ENCODE peak calls at places on chromosomes 2 and 18, in seven cellular contexts. One of them, this sample, is unnamed.

GRCh38 chr2:150134223-150134858 is 353.1 kb downstream of the RND3 start:
- DNase-seq in activated CD8-positive, alpha-beta T cell treated with anti-CD3 and anti-CD28 coated beads for 36 hours: no peak
- DNase-seq in CD8-positive, alpha-beta T cell: no peak
- DNase-seq in Calu3: no peak
- DNase-seq in psoas muscle: no peak
- DNase-seq in cardiac muscle cell: no peak
- DNase-seq in AG04449: peak
- DNase-seq in this sample: peak

GRCh38 chr2:235844561-235844960 is 323.6 kb downstream of the GBX2 start:
- DNase-seq in activated CD8-positive, alpha-beta T cell treated with anti-CD3 and anti-CD28 coated beads for 36 hours: no peak
- DNase-seq in psoas muscle: no peak
- DNase-seq in cardiac muscle cell: no peak
- DNase-seq in AG04449: no peak
- DNase-seq in Calu3: no peak
- DNase-seq in CD8-positive, alpha-beta T cell: no peak
- DNase-seq in this sample: no peak

GRCh38 chr2:79511320-79511951 is 1.4 kb upstream of the CTNNA2 start:
- DNase-seq in psoas muscle: no peak
- DNase-seq in AG04449: no peak
- DNase-seq in cardiac muscle cell: peak
- DNase-seq in activated CD8-positive, alpha-beta T cell treated with anti-CD3 and anti-CD28 coated beads for 36 hours: peak
- DNase-seq in Calu3: no peak
- DNase-seq in CD8-positive, alpha-beta T cell: no peak
- DNase-seq in this sample: peak

GRCh38 chr2:20483496-20483895 is 36.6 kb downstream of the RHOB start:
- DNase-seq in Calu3: no peak
- DNase-seq in CD8-positive, alpha-beta T cell: no peak
- DNase-seq in psoas muscle: peak
- DNase-seq in cardiac muscle cell: no peak
- DNase-seq in activated CD8-positive, alpha-beta T cell treated with anti-CD3 and anti-CD28 coated beads for 36 hours: no peak
- DNase-seq in AG04449: no peak
- DNase-seq in this sample: no peak

GRCh38 chr2:57936216-57936615 is 110.4 kb upstream of the VRK2 start:
- DNase-seq in Calu3: no peak
- DNase-seq in psoas muscle: no peak
- DNase-seq in cardiac muscle cell: no peak
- DNase-seq in CD8-positive, alpha-beta T cell: no peak
- DNase-seq in AG04449: no peak
- DNase-seq in activated CD8-positive, alpha-beta T cell treated with anti-CD3 and anti-CD28 coated beads for 36 hours: no peak
- DNase-seq in this sample: no peak

GRCh38 chr2:226963528-226963927 is 127.7 kb downstream of the RHBDD1 start:
- DNase-seq in psoas muscle: no peak
- DNase-seq in activated CD8-positive, alpha-beta T cell treated with anti-CD3 and anti-CD28 coated beads for 36 hours: no peak
- DNase-seq in AG04449: peak
- DNase-seq in Calu3: no peak
- DNase-seq in CD8-positive, alpha-beta T cell: no peak
- DNase-seq in cardiac muscle cell: no peak
- DNase-seq in this sample: no peak

GRCh38 chr18:23487738-23488625 is 15.3 kb upstream of the RMC1 start:
- DNase-seq in activated CD8-positive, alpha-beta T cell treated with anti-CD3 and anti-CD28 coated beads for 36 hours: peak
- DNase-seq in psoas muscle: no peak
- DNase-seq in Calu3: peak
- DNase-seq in AG04449: no peak
- DNase-seq in cardiac muscle cell: no peak
- DNase-seq in CD8-positive, alpha-beta T cell: peak
- DNase-seq in this sample: no peak

GRCh38 chr2:180056367-180057118 is 49.4 kb upstream of the CWC22 start:
- DNase-seq in activated CD8-positive, alpha-beta T cell treated with anti-CD3 and anti-CD28 coated beads for 36 hours: no peak
- DNase-seq in Calu3: no peak
- DNase-seq in AG04449: no peak
- DNase-seq in cardiac muscle cell: no peak
- DNase-seq in psoas muscle: no peak
- DNase-seq in CD8-positive, alpha-beta T cell: no peak
- DNase-seq in this sample: no peak

GRCh38 chr2:241279413-241279812 is 36.1 kb downstream of the HDLBP start:
- DNase-seq in CD8-positive, alpha-beta T cell: no peak
- DNase-seq in cardiac muscle cell: no peak
- DNase-seq in Calu3: no peak
- DNase-seq in AG04449: no peak
- DNase-seq in psoas muscle: no peak
- DNase-seq in activated CD8-positive, alpha-beta T cell treated with anti-CD3 and anti-CD28 coated beads for 36 hours: no peak
- DNase-seq in this sample: peak

GRCh38 chr2:167292430-167293171 is 404.3 kb downstream of the XIRP2 start:
- DNase-seq in AG04449: peak
- DNase-seq in Calu3: peak
- DNase-seq in cardiac muscle cell: peak
- DNase-seq in activated CD8-positive, alpha-beta T cell treated with anti-CD3 and anti-CD28 coated beads for 36 hours: peak
- DNase-seq in CD8-positive, alpha-beta T cell: peak
- DNase-seq in psoas muscle: peak
- DNase-seq in this sample: no peak

GRCh38 chr2:161030260-161031063 is 129.8 kb upstream of the TANK start:
- DNase-seq in cardiac muscle cell: no peak
- DNase-seq in psoas muscle: peak
- DNase-seq in Calu3: no peak
- DNase-seq in AG04449: peak
- DNase-seq in CD8-positive, alpha-beta T cell: no peak
- DNase-seq in activated CD8-positive, alpha-beta T cell treated with anti-CD3 and anti-CD28 coated beads for 36 hours: no peak
- DNase-seq in this sample: no peak

GRCh38 chr2:96209011-96209728 is 543 bp upstream of the STARD7 start:
- DNase-seq in cardiac muscle cell: no peak
- DNase-seq in activated CD8-positive, alpha-beta T cell treated with anti-CD3 and anti-CD28 coated beads for 36 hours: no peak
- DNase-seq in CD8-positive, alpha-beta T cell: no peak
- DNase-seq in Calu3: no peak
- DNase-seq in AG04449: no peak
- DNase-seq in psoas muscle: no peak
- DNase-seq in this sample: no peak

GRCh38 chr2:204628926-204629661 is 83.8 kb downstream of the PARD3B start:
- DNase-seq in psoas muscle: no peak
- DNase-seq in cardiac muscle cell: no peak
- DNase-seq in CD8-positive, alpha-beta T cell: no peak
- DNase-seq in activated CD8-positive, alpha-beta T cell treated with anti-CD3 and anti-CD28 coated beads for 36 hours: no peak
- DNase-seq in AG04449: no peak
- DNase-seq in Calu3: no peak
- DNase-seq in this sample: no peak

GRCh38 chr2:72138011-72138881 is 9.4 kb downstream of the CYP26B1 start:
- DNase-seq in AG04449: no peak
- DNase-seq in activated CD8-positive, alpha-beta T cell treated with anti-CD3 and anti-CD28 coated beads for 36 hours: no peak
- DNase-seq in cardiac muscle cell: no peak
- DNase-seq in CD8-positive, alpha-beta T cell: no peak
- DNase-seq in Calu3: no peak
- DNase-seq in psoas muscle: no peak
- DNase-seq in this sample: no peak

GRCh38 chr18:64444819-64445218 is 295.9 kb upstream of the LINC00305 start:
- DNase-seq in cardiac muscle cell: no peak
- DNase-seq in Calu3: peak
- DNase-seq in CD8-positive, alpha-beta T cell: no peak
- DNase-seq in activated CD8-positive, alpha-beta T cell treated with anti-CD3 and anti-CD28 coated beads for 36 hours: no peak
- DNase-seq in AG04449: no peak
- DNase-seq in psoas muscle: no peak
- DNase-seq in this sample: no peak

GRCh38 chr2:158967731-158968395 is 577 bp upstream of the TANC1 start:
- DNase-seq in cardiac muscle cell: peak
- DNase-seq in Calu3: peak
- DNase-seq in activated CD8-positive, alpha-beta T cell treated with anti-CD3 and anti-CD28 coated beads for 36 hours: no peak
- DNase-seq in CD8-positive, alpha-beta T cell: no peak
- DNase-seq in psoas muscle: peak
- DNase-seq in AG04449: no peak
- DNase-seq in this sample: no peak

GRCh38 chr2:1922402-1923025 is 178.2 kb upstream of the PXDN start:
- DNase-seq in Calu3: no peak
- DNase-seq in activated CD8-positive, alpha-beta T cell treated with anti-CD3 and anti-CD28 coated beads for 36 hours: no peak
- DNase-seq in cardiac muscle cell: no peak
- DNase-seq in AG04449: no peak
- DNase-seq in CD8-positive, alpha-beta T cell: no peak
- DNase-seq in psoas muscle: no peak
- DNase-seq in this sample: no peak

GRCh38 chr18:2846241-2846637 is 567 bp upstream of the EMILIN2 start:
- DNase-seq in activated CD8-positive, alpha-beta T cell treated with anti-CD3 and anti-CD28 coated beads for 36 hours: peak
- DNase-seq in CD8-positive, alpha-beta T cell: no peak
- DNase-seq in cardiac muscle cell: no peak
- DNase-seq in Calu3: no peak
- DNase-seq in AG04449: no peak
- DNase-seq in psoas muscle: peak
- DNase-seq in this sample: no peak

GRCh38 chr2:170189757-170190156 is 11.8 kb downstream of the MYO3B start:
- DNase-seq in Calu3: no peak
- DNase-seq in CD8-positive, alpha-beta T cell: no peak
- DNase-seq in activated CD8-positive, alpha-beta T cell treated with anti-CD3 and anti-CD28 coated beads for 36 hours: no peak
- DNase-seq in cardiac muscle cell: no peak
- DNase-seq in AG04449: no peak
- DNase-seq in psoas muscle: no peak
- DNase-seq in this sample: no peak

GRCh38 chr18:55853268-55853667 is 265.3 kb upstream of the TCF4 start:
- DNase-seq in CD8-positive, alpha-beta T cell: no peak
- DNase-seq in activated CD8-positive, alpha-beta T cell treated with anti-CD3 and anti-CD28 coated beads for 36 hours: no peak
- DNase-seq in psoas muscle: no peak
- DNase-seq in AG04449: no peak
- DNase-seq in Calu3: no peak
- DNase-seq in cardiac muscle cell: no peak
- DNase-seq in this sample: no peak
- TF ChIP-seq CTCF in CD8-positive, alpha-beta T cell: no peak
- TF ChIP-seq CTCF in activated CD8-positive, alpha-beta T cell treated with anti-CD3 and anti-CD28 coated beads for 36 hours: no peak
- TF ChIP-seq CTCF in psoas muscle: no peak
- TF ChIP-seq CTCF in AG04449: no peak
- TF ChIP-seq CTCF in Calu3: no peak
- TF ChIP-seq CTCF in cardiac muscle cell: no peak
- TF ChIP-seq CTCF in this sample: peak

DNA sequence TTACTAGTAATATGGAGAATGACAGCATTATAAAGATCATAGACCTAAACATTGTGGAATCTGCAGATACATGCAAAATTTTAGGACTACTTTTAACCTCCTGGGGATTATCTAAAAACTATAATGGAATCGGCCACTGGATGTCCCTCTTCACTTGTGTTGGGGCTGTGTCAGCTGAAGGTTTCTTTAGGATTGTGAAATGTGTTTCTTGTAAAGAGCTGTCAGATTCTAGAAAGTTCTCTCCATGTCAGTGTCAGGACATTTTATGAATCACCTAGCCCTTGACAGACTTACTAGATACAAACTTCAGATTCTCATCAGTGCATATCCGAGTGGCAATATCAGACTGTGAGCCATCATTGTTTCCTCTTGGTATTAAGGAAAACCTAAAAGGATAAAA is 107.2 kb downstream of the CPS1 start:
- DNase-seq in psoas muscle: no peak
- DNase-seq in activated CD8-positive, alpha-beta T cell treated with anti-CD3 and anti-CD28 coated beads for 36 hours: no peak
- DNase-seq in AG04449: no peak
- DNase-seq in CD8-positive, alpha-beta T cell: no peak
- DNase-seq in cardiac muscle cell: peak
- DNase-seq in Calu3: peak
- DNase-seq in this sample: no peak
- TF ChIP-seq CTCF in psoas muscle: peak
- TF ChIP-seq CTCF in activated CD8-positive, alpha-beta T cell treated with anti-CD3 and anti-CD28 coated beads for 36 hours: no peak
- TF ChIP-seq CTCF in AG04449: no peak
- TF ChIP-seq CTCF in CD8-positive, alpha-beta T cell: no peak
- TF ChIP-seq CTCF in cardiac muscle cell: no peak
- TF ChIP-seq CTCF in Calu3: peak
- TF ChIP-seq CTCF in this sample: no peak

DNA sequence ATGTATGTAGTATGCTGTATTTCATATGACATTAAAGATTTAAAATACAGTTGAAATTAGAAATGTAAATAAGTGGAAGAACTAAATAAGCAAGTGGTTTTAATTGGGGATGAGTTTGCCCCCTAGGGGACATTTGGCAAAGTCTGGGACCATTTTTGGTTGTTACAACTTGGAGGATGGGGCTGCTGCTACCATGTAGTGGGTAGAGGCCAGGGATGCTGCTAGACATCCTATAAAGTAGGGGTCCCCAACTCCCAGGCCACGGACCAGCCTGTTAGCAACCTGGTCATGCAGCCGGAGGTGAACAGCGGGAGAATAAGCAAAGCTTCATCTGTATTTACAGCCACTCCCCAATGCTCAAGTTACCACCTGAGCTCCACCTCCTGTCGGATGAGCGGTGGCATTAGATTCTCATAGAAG is 27.9 kb upstream of the ASNSD1 start:
- DNase-seq in AG04449: no peak
- DNase-seq in cardiac muscle cell: no peak
- DNase-seq in Calu3: peak
- DNase-seq in activated CD8-positive, alpha-beta T cell treated with anti-CD3 and anti-CD28 coated beads for 36 hours: peak
- DNase-seq in CD8-positive, alpha-beta T cell: no peak
- DNase-seq in psoas muscle: no peak
- DNase-seq in this sample: peak
- TF ChIP-seq CTCF in AG04449: no peak
- TF ChIP-seq CTCF in cardiac muscle cell: peak
- TF ChIP-seq CTCF in Calu3: peak
- TF ChIP-seq CTCF in activated CD8-positive, alpha-beta T cell treated with anti-CD3 and anti-CD28 coated beads for 36 hours: peak
- TF ChIP-seq CTCF in CD8-positive, alpha-beta T cell: no peak
- TF ChIP-seq CTCF in psoas muscle: peak
- TF ChIP-seq CTCF in this sample: peak

GRCh38 chr2:98937906-98938305 is 1.9 kb upstream of the CRACDL start:
- DNase-seq in AG04449: no peak
- DNase-seq in Calu3: no peak
- DNase-seq in activated CD8-positive, alpha-beta T cell treated with anti-CD3 and anti-CD28 coated beads for 36 hours: no peak
- DNase-seq in psoas muscle: no peak
- DNase-seq in cardiac muscle cell: no peak
- DNase-seq in CD8-positive, alpha-beta T cell: no peak
- DNase-seq in this sample: no peak

GRCh38 chr2:98936917-98937351 is 909 bp upstream of the CRACDL start:
- DNase-seq in activated CD8-positive, alpha-beta T cell treated with anti-CD3 and anti-CD28 coated beads for 36 hours: no peak
- DNase-seq in Calu3: no peak
- DNase-seq in cardiac muscle cell: no peak
- DNase-seq in AG04449: no peak
- DNase-seq in psoas muscle: no peak
- DNase-seq in CD8-positive, alpha-beta T cell: no peak
- DNase-seq in this sample: no peak

GRCh38 chr2:98935111-98935770 is 784 bp downstream of the CRACDL start:
- DNase-seq in cardiac muscle cell: no peak
- DNase-seq in CD8-positive, alpha-beta T cell: no peak
- DNase-seq in activated CD8-positive, alpha-beta T cell treated with anti-CD3 and anti-CD28 coated beads for 36 hours: no peak
- DNase-seq in Calu3: no peak
- DNase-seq in AG04449: no peak
- DNase-seq in psoas muscle: no peak
- DNase-seq in this sample: no peak

GRCh38 chr2:98935777-98936132 is 270 bp downstream of the CRACDL start:
- DNase-seq in Calu3: no peak
- DNase-seq in psoas muscle: no peak
- DNase-seq in AG04449: no peak
- DNase-seq in activated CD8-positive, alpha-beta T cell treated with anti-CD3 and anti-CD28 coated beads for 36 hours: no peak
- DNase-seq in CD8-positive, alpha-beta T cell: no peak
- DNase-seq in cardiac muscle cell: no peak
- DNase-seq in this sample: no peak

GRCh38 chr2:98936133-98936916 is at the start of gene CRACDL:
- DNase-seq in Calu3: peak
- DNase-seq in psoas muscle: no peak
- DNase-seq in activated CD8-positive, alpha-beta T cell treated with anti-CD3 and anti-CD28 coated beads for 36 hours: peak
- DNase-seq in cardiac muscle cell: peak
- DNase-seq in AG04449: no peak
- DNase-seq in CD8-positive, alpha-beta T cell: no peak
- DNase-seq in this sample: no peak
- TF ChIP-seq CTCF in Calu3: no peak
- TF ChIP-seq CTCF in psoas muscle: no peak
- TF ChIP-seq CTCF in activated CD8-positive, alpha-beta T cell treated with anti-CD3 and anti-CD28 coated beads for 36 hours: peak
- TF ChIP-seq CTCF in cardiac muscle cell: no peak
- TF ChIP-seq CTCF in AG04449: no peak
- TF ChIP-seq CTCF in CD8-positive, alpha-beta T cell: no peak
- TF ChIP-seq CTCF in this sample: no peak

DNA sequence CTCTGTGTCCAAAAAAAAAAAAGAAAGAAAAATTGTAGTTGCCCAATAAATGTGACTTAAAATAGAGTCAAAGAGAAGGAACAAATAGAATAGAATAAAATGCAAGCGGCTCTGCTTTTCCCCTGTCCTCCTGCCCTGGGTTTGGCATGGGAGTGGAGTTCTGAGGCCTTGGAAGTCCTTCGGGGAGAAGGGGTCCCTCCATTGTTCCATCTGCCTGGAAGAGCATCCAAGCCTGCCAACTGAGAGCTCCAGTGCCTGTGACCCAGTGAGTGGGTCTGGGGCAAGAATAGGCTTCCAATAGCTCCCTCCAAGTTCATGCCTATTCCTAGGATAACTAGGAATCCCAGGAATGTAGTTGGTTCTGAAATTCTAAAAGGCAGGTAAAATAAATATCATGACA is 321.4 kb downstream of the MYCN start:
- DNase-seq in CD8-positive, alpha-beta T cell: no peak
- DNase-seq in psoas muscle: no peak
- DNase-seq in AG04449: no peak
- DNase-seq in Calu3: no peak
- DNase-seq in cardiac muscle cell: no peak
- DNase-seq in activated CD8-positive, alpha-beta T cell treated with anti-CD3 and anti-CD28 coated beads for 36 hours: no peak
- DNase-seq in this sample: no peak
- TF ChIP-seq CTCF in CD8-positive, alpha-beta T cell: no peak
- TF ChIP-seq CTCF in psoas muscle: no peak
- TF ChIP-seq CTCF in AG04449: no peak
- TF ChIP-seq CTCF in Calu3: no peak
- TF ChIP-seq CTCF in cardiac muscle cell: no peak
- TF ChIP-seq CTCF in activated CD8-positive, alpha-beta T cell treated with anti-CD3 and anti-CD28 coated beads for 36 hours: no peak
- TF ChIP-seq CTCF in this sample: no peak